ENCODE peak calls at places on chromosomes 4 and X, in eight cellular contexts. Z is lower leg skin, T is heart left ventricle, Q is IMR-90, D is HepG2, V is adrenal gland, A is sigmoid colon, M is ovary. W is an unnamed sample.

GRCh38 chr4:77582151-77582550 is 23.5 kb upstream of the CXCL13 start:
- DNase-seq in Z (no peak), T (no peak), Q (no peak), D (no peak), V (no peak), A (no peak), M (no peak), W (no peak)

GRCh38 chr4:43453058-43453457 is 560.5 kb downstream of the GRXCR1 start:
- DNase-seq in Z (no peak), T (no peak), Q (no peak), D (no peak), V (no peak), A (no peak), M (no peak), W (no peak)

GRCh38 chr4:78056265-78057129 is 626 bp upstream of the FRAS1 start:
- DNase-seq in Z (peak; percentile 93), T (peak; percentile 82), Q (peak; percentile 24), D (peak; percentile 92), V (peak; percentile 76), A (peak; percentile 90), M (peak; percentile 64), W (peak; percentile 81)

GRCh38 chr4:139246166-139246565 is 33.9 kb downstream of the MGARP start:
- DNase-seq in Z (no peak), T (no peak), Q (no peak), D (no peak), V (no peak), A (no peak), M (no peak), W (no peak)

GRCh38 chr4:98508825-98509539 is 149.4 kb downstream of the TSPAN5 start:
- DNase-seq in Z (no peak), T (no peak), Q (no peak), D (no peak), V (no peak), A (no peak), M (no peak), W (no peak)

GRCh38 chr4:87527446-87528240 is 1.5 kb downstream of the SPARCL1 start:
- DNase-seq in Z (no peak), T (no peak), Q (no peak), D (no peak), V (no peak), A (no peak), M (peak; percentile 28), W (peak; percentile 42)

GRCh38 chr4:107183155-107183774 is 147.2 kb upstream of the DKK2 start:
- DNase-seq in Z (no peak), T (no peak), Q (peak; percentile 58), D (peak; percentile 67), V (peak; percentile 23), A (no peak), M (no peak), W (peak; percentile 32)

GRCh38 chrX:69128573-69128972 is 36.7 kb downstream of the PJA1 start:
- DNase-seq in Z (no peak), T (peak; percentile 21), Q (no peak), D (no peak), V (no peak), A (no peak), M (peak; percentile 53), W (peak; percentile 55)

GRCh38 chrX:13131511-13132137 is 87.2 kb upstream of the FAM9C start:
- DNase-seq in Z (no peak), T (no peak), Q (no peak), D (peak; percentile 4), V (no peak), A (no peak), M (no peak), W (no peak)

GRCh38 chr4:56184214-56184613 is 203.1 kb downstream of the AASDH start:
- DNase-seq in Z (no peak), T (no peak), Q (no peak), D (no peak), V (no peak), A (no peak), M (no peak), W (no peak)

GRCh38 chr4:68489338-68489737 is 42.1 kb downstream of the TMPRSS11E start:
- DNase-seq in Z (no peak), T (no peak), Q (no peak), D (no peak), V (no peak), A (no peak), M (no peak), W (no peak)

GRCh38 chr4:19256823-19257222 is 994.9 kb upstream of the SLIT2 start:
- DNase-seq in Z (no peak), T (no peak), Q (no peak), D (no peak), V (no peak), A (no peak), M (no peak), W (no peak)

GRCh38 chr4:129240816-129241215 is 144.9 kb downstream of the C4orf33 start:
- DNase-seq in Z (no peak), T (no peak), Q (no peak), D (no peak), V (no peak), A (no peak), M (no peak), W (no peak)

GRCh38 chr4:160370046-160370445 is 1267.2 kb downstream of the RAPGEF2 start:
- DNase-seq in Z (no peak), T (no peak), Q (no peak), D (no peak), V (no peak), A (no peak), M (no peak), W (no peak)

GRCh38 chr4:20378181-20378580 is 126.5 kb downstream of the SLIT2 start:
- DNase-seq in Z (no peak), T (no peak), Q (peak; percentile 33), D (no peak), V (no peak), A (no peak), M (no peak), W (no peak)

GRCh38 chrX:69546978-69547377 is 42.9 kb downstream of the NALF2 start:
- DNase-seq in Z (no peak), T (no peak), Q (no peak), D (no peak), V (no peak), A (no peak), M (no peak), W (no peak)

GRCh38 chr4:133910165-133910564 is 291.4 kb downstream of the PABPC4L start:
- DNase-seq in Z (no peak), T (no peak), Q (no peak), D (no peak), V (no peak), A (no peak), M (no peak), W (no peak)

GRCh38 chrX:94695910-94696309 is 1021.9 kb downstream of the FAM133A start:
- DNase-seq in Z (no peak), T (no peak), Q (no peak), D (no peak), V (no peak), A (no peak), M (no peak), W (no peak)

GRCh38 chr4:39363773-39364393 is 2.3 kb downstream of the RFC1 start:
- DNase-seq in Z (no peak), T (no peak), Q (no peak), D (no peak), V (no peak), A (no peak), M (no peak), W (no peak)

DNA sequence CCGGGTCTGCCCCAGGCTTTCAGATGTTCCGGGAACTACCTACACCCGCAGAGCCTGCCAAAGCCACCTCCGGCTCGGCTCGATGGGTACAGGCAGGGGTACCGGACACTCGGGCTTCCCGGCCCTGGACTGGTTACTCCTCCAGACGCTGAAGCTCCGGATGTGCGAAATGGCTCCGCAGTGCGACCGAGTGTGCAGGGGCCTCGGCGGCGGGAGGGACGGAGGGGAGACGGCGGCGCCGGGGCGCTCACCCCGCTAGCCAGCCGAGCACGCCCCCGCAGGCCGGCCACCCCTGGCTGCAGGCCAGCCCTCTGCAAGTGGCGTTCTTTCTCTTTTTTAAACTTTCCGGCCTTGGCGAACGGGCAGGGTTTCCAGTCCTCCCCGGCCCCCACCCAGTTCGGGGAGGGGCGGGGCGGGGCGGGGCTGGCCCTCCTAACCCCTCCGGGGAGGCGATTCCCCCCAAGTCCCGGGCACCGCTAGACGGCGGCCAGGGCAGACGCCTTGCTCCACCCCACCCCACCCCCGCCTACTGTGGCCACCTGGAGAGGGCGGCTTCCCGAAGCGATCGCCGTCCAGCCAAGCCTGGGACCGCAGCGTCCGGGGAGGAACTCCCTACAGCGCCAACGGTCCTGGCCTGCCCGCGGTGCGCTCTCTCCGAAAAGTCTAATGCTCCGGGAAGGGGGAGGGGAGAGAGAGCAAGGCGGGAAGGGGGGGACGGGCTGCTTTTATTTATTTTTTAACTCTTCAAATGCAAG is 7.5 kb downstream of the BCOR start:
- DNase-seq in Z (no peak), T (peak; percentile 51), Q (no peak), D (no peak), V (peak; percentile 47), A (no peak), M (peak; percentile 73), W (peak; percentile 34)
- TF ChIP-seq POLR2A in Z (no peak), T (no peak), Q (no peak), D (no peak), V (no peak), A (no peak), M (no peak), W (no peak)

GRCh38 chrX:58025979-58026378 is 115.7 kb upstream of the ZXDA start:
- DNase-seq in Z (no peak), T (peak; percentile 15), Q (peak; percentile 25), D (peak; percentile 17), V (peak; percentile 34), A (no peak), M (no peak), W (peak; percentile 38)
- TF ChIP-seq CTCF in Z (no peak), T (peak; percentile 42), Q (peak; percentile 44), D (peak; percentile 61), V (peak; percentile 13), A (no peak), M (no peak), W (no peak)

GRCh38 chr4:169251291-169252235 is 19.2 kb downstream of the SH3RF1 start:
- DNase-seq in Z (no peak), T (no peak), Q (no peak), D (peak; percentile 82), V (no peak), A (no peak), M (no peak), W (no peak)

GRCh38 chr4:169246957-169247396 is 23.8 kb downstream of the SH3RF1 start:
- DNase-seq in Z (no peak), T (no peak), Q (no peak), D (no peak), V (no peak), A (no peak), M (no peak), W (no peak)

GRCh38 chr4:169248645-169249044 is 22.1 kb downstream of the SH3RF1 start:
- DNase-seq in Z (no peak), T (no peak), Q (no peak), D (no peak), V (no peak), A (no peak), M (no peak), W (no peak)

GRCh38 chr4:169250796-169251195 is 20.0 kb downstream of the SH3RF1 start:
- DNase-seq in Z (no peak), T (no peak), Q (no peak), D (peak; percentile 60), V (no peak), A (no peak), M (no peak), W (no peak)

GRCh38 chr4:169249214-169249973 is 21.4 kb downstream of the SH3RF1 start:
- DNase-seq in Z (no peak), T (no peak), Q (peak; percentile 87), D (peak; percentile 90), V (no peak), A (no peak), M (no peak), W (no peak)
- TF ChIP-seq POLR2A in Z (no peak), T (no peak), Q (no peak), D (no peak), V (no peak), A (no peak), M (no peak), W (no peak)

GRCh38 chr4:28001698-28002097 is 1141.1 kb downstream of the STIM2 start:
- DNase-seq in Z (no peak), T (no peak), Q (no peak), D (no peak), V (no peak), A (no peak), M (no peak), W (no peak)
- TF ChIP-seq CTCF in Z (no peak), T (no peak), Q (no peak), D (no peak), V (no peak), A (no peak), M (no peak), W (no peak)